ENCODE peak calls at places on chromosomes 1 and 21, in six cellular contexts. One of them, this sample, is unnamed.

GRCh38 chr1:869499-870244 is 54.1 kb upstream of the SAMD11 start:
- DNase-seq in ELR: peak; percentile 58
- DNase-seq in NCI-H146: peak; percentile 49
- DNase-seq in GM20000: peak; percentile 88
- DNase-seq in glutamatergic neuron: peak; percentile 83
- DNase-seq in putamen: peak; percentile 52
- DNase-seq in this sample: peak; percentile 87

GRCh38 chr1:218728994-218729393 is 383.9 kb downstream of the TGFB2 start:
- DNase-seq in putamen: no peak
- DNase-seq in NCI-H146: no peak
- DNase-seq in GM20000: no peak
- DNase-seq in ELR: no peak
- DNase-seq in glutamatergic neuron: no peak
- DNase-seq in this sample: no peak

GRCh38 chr1:160868141-160868540 is 5.5 kb upstream of the CD244 start:
- DNase-seq in putamen: no peak
- DNase-seq in GM20000: no peak
- DNase-seq in NCI-H146: no peak
- DNase-seq in glutamatergic neuron: no peak
- DNase-seq in ELR: no peak
- DNase-seq in this sample: no peak

GRCh38 chr1:115225993-115226700 is 111.9 kb downstream of the NGF start:
- DNase-seq in NCI-H146: no peak
- DNase-seq in putamen: no peak
- DNase-seq in GM20000: no peak
- DNase-seq in glutamatergic neuron: no peak
- DNase-seq in ELR: no peak
- DNase-seq in this sample: no peak

GRCh38 chr1:901108-901859 is 22.4 kb upstream of the SAMD11 start:
- DNase-seq in NCI-H146: no peak
- DNase-seq in glutamatergic neuron: no peak
- DNase-seq in ELR: no peak
- DNase-seq in GM20000: no peak
- DNase-seq in putamen: no peak
- DNase-seq in this sample: peak; percentile 8

GRCh38 chr1:213066363-213066762 is 15.3 kb downstream of the RPS6KC1 start:
- DNase-seq in putamen: no peak
- DNase-seq in ELR: no peak
- DNase-seq in NCI-H146: peak; percentile 2
- DNase-seq in GM20000: no peak
- DNase-seq in glutamatergic neuron: no peak
- DNase-seq in this sample: no peak

GRCh38 chr1:90729484-90730246 is 12.6 kb upstream of the BARHL2 start:
- DNase-seq in ELR: no peak
- DNase-seq in putamen: no peak
- DNase-seq in NCI-H146: no peak
- DNase-seq in GM20000: peak; percentile 65
- DNase-seq in glutamatergic neuron: peak; percentile 87
- DNase-seq in this sample: no peak

GRCh38 chr1:66853379-66853778 is 52.3 kb upstream of the INSL5 start:
- DNase-seq in putamen: no peak
- DNase-seq in NCI-H146: no peak
- DNase-seq in GM20000: no peak
- DNase-seq in ELR: no peak
- DNase-seq in glutamatergic neuron: no peak
- DNase-seq in this sample: no peak

GRCh38 chr1:201311356-201312011 is 28.2 kb downstream of the PKP1 start:
- DNase-seq in putamen: no peak
- DNase-seq in NCI-H146: peak; percentile 9
- DNase-seq in GM20000: no peak
- DNase-seq in ELR: no peak
- DNase-seq in glutamatergic neuron: no peak
- DNase-seq in this sample: no peak

GRCh38 chr1:200243042-200243437 is 166.8 kb downstream of the ZNF281 start:
- DNase-seq in glutamatergic neuron: no peak
- DNase-seq in NCI-H146: no peak
- DNase-seq in GM20000: no peak
- DNase-seq in putamen: no peak
- DNase-seq in ELR: peak; percentile 14
- DNase-seq in this sample: no peak

GRCh38 chr1:62294211-62294610 is 25.0 kb downstream of the KANK4 start:
- DNase-seq in GM20000: no peak
- DNase-seq in ELR: peak; percentile 41
- DNase-seq in NCI-H146: peak; percentile 72
- DNase-seq in putamen: no peak
- DNase-seq in glutamatergic neuron: no peak
- DNase-seq in this sample: peak; percentile 50

GRCh38 chr1:161038523-161039153 is at the start of gene TSTD1:
- DNase-seq in putamen: peak; percentile 54
- DNase-seq in ELR: no peak
- DNase-seq in glutamatergic neuron: peak; percentile 55
- DNase-seq in GM20000: peak; percentile 92
- DNase-seq in NCI-H146: peak; percentile 88
- DNase-seq in this sample: peak; percentile 95

GRCh38 chr21:38533887-38534286 is 35.6 kb upstream of the ERG start:
- DNase-seq in putamen: no peak
- DNase-seq in NCI-H146: no peak
- DNase-seq in glutamatergic neuron: no peak
- DNase-seq in GM20000: no peak
- DNase-seq in ELR: no peak
- DNase-seq in this sample: no peak

GRCh38 chr1:3249846-3250501 is 181.0 kb downstream of the PRDM16 start:
- DNase-seq in GM20000: no peak
- DNase-seq in putamen: no peak
- DNase-seq in glutamatergic neuron: no peak
- DNase-seq in NCI-H146: no peak
- DNase-seq in ELR: no peak
- DNase-seq in this sample: no peak

GRCh38 chr1:168623003-168623828 is 46.8 kb downstream of the XCL1 start:
- DNase-seq in NCI-H146: no peak
- DNase-seq in putamen: no peak
- DNase-seq in glutamatergic neuron: no peak
- DNase-seq in GM20000: no peak
- DNase-seq in ELR: peak; percentile 57
- DNase-seq in this sample: no peak

GRCh38 chr1:88799433-88799832 is 91.9 kb downstream of the GTF2B start:
- DNase-seq in putamen: peak; percentile 7
- DNase-seq in ELR: no peak
- DNase-seq in glutamatergic neuron: no peak
- DNase-seq in GM20000: no peak
- DNase-seq in NCI-H146: no peak
- DNase-seq in this sample: no peak

GRCh38 chr1:47207811-47208373 is 18.1 kb upstream of the PDZK1IP1 start:
- DNase-seq in putamen: no peak
- DNase-seq in ELR: peak; percentile 67
- DNase-seq in GM20000: no peak
- DNase-seq in NCI-H146: no peak
- DNase-seq in glutamatergic neuron: no peak
- DNase-seq in this sample: no peak

GRCh38 chr1:41454406-41454805 is 30.1 kb downstream of the EDN2 start:
- DNase-seq in GM20000: no peak
- DNase-seq in putamen: peak; percentile 90
- DNase-seq in ELR: no peak
- DNase-seq in glutamatergic neuron: no peak
- DNase-seq in NCI-H146: peak; percentile 76
- DNase-seq in this sample: no peak

GRCh38 chr1:197911172-197911856 is 5.9 kb upstream of the LHX9 start:
- DNase-seq in NCI-H146: no peak
- DNase-seq in glutamatergic neuron: peak; percentile 53
- DNase-seq in putamen: no peak
- DNase-seq in GM20000: peak; percentile 19
- DNase-seq in ELR: peak; percentile 46
- DNase-seq in this sample: no peak

GRCh38 chr1:69888657-69889056 is 316.7 kb downstream of the LRRC40 start:
- DNase-seq in glutamatergic neuron: no peak
- DNase-seq in GM20000: no peak
- DNase-seq in NCI-H146: no peak
- DNase-seq in putamen: no peak
- DNase-seq in ELR: no peak
- DNase-seq in this sample: no peak